ENCODE peak calls at places on chromosomes 3 and 15, in five cellular contexts. One of them, this sample, is unnamed.

GRCh38 chr3:89947357-89947954 is 840.0 kb downstream of the EPHA3 start:
- DNase-seq in myocyte: peak
- DNase-seq in activated CD4-positive, alpha-beta T cell treated with anti-CD3 and anti-CD28 coated beads, Interleukin-2, amount 50 U/mL, for 1 hour: no peak
- DNase-seq in pons: no peak
- DNase-seq in stimulated activated CD4-positive, alpha-beta T cell treated with anti-CD3 and anti-CD28 coated beads, Interleukin-2, amount 100 ng/mL, for 48 hours: no peak
- DNase-seq in this sample: no peak

GRCh38 chr3:111173328-111173900 is 101.8 kb downstream of the NECTIN3 start:
- DNase-seq in stimulated activated CD4-positive, alpha-beta T cell treated with anti-CD3 and anti-CD28 coated beads, Interleukin-2, amount 100 ng/mL, for 48 hours: no peak
- DNase-seq in pons: no peak
- DNase-seq in activated CD4-positive, alpha-beta T cell treated with anti-CD3 and anti-CD28 coated beads, Interleukin-2, amount 50 U/mL, for 1 hour: no peak
- DNase-seq in myocyte: no peak
- DNase-seq in this sample: no peak

GRCh38 chr15:34335176-34335575 is 2.4 kb downstream of the SLC12A6 start:
- DNase-seq in activated CD4-positive, alpha-beta T cell treated with anti-CD3 and anti-CD28 coated beads, Interleukin-2, amount 50 U/mL, for 1 hour: no peak
- DNase-seq in stimulated activated CD4-positive, alpha-beta T cell treated with anti-CD3 and anti-CD28 coated beads, Interleukin-2, amount 100 ng/mL, for 48 hours: no peak
- DNase-seq in myocyte: no peak
- DNase-seq in pons: peak
- DNase-seq in this sample: no peak

GRCh38 chr3:167876603-167877325 is 141.2 kb downstream of the SERPINI1 start:
- DNase-seq in pons: peak
- DNase-seq in activated CD4-positive, alpha-beta T cell treated with anti-CD3 and anti-CD28 coated beads, Interleukin-2, amount 50 U/mL, for 1 hour: no peak
- DNase-seq in myocyte: peak
- DNase-seq in stimulated activated CD4-positive, alpha-beta T cell treated with anti-CD3 and anti-CD28 coated beads, Interleukin-2, amount 100 ng/mL, for 48 hours: no peak
- DNase-seq in this sample: no peak

GRCh38 chr3:82973810-82974209 is 1212.4 kb upstream of the GBE1 start:
- DNase-seq in activated CD4-positive, alpha-beta T cell treated with anti-CD3 and anti-CD28 coated beads, Interleukin-2, amount 50 U/mL, for 1 hour: no peak
- DNase-seq in pons: no peak
- DNase-seq in myocyte: no peak
- DNase-seq in stimulated activated CD4-positive, alpha-beta T cell treated with anti-CD3 and anti-CD28 coated beads, Interleukin-2, amount 100 ng/mL, for 48 hours: no peak
- DNase-seq in this sample: no peak

GRCh38 chr15:85168642-85169173 is 187.1 kb downstream of the PDE8A start:
- DNase-seq in activated CD4-positive, alpha-beta T cell treated with anti-CD3 and anti-CD28 coated beads, Interleukin-2, amount 50 U/mL, for 1 hour: peak
- DNase-seq in stimulated activated CD4-positive, alpha-beta T cell treated with anti-CD3 and anti-CD28 coated beads, Interleukin-2, amount 100 ng/mL, for 48 hours: peak
- DNase-seq in pons: no peak
- DNase-seq in myocyte: no peak
- DNase-seq in this sample: peak

GRCh38 chr3:30638685-30639412 is 32.4 kb downstream of the TGFBR2 start:
- DNase-seq in myocyte: no peak
- DNase-seq in stimulated activated CD4-positive, alpha-beta T cell treated with anti-CD3 and anti-CD28 coated beads, Interleukin-2, amount 100 ng/mL, for 48 hours: no peak
- DNase-seq in pons: no peak
- DNase-seq in activated CD4-positive, alpha-beta T cell treated with anti-CD3 and anti-CD28 coated beads, Interleukin-2, amount 50 U/mL, for 1 hour: no peak
- DNase-seq in this sample: no peak

GRCh38 chr3:56818156-56818985 is 16.6 kb upstream of the ARHGEF3 start:
- DNase-seq in pons: no peak
- DNase-seq in stimulated activated CD4-positive, alpha-beta T cell treated with anti-CD3 and anti-CD28 coated beads, Interleukin-2, amount 100 ng/mL, for 48 hours: no peak
- DNase-seq in myocyte: no peak
- DNase-seq in activated CD4-positive, alpha-beta T cell treated with anti-CD3 and anti-CD28 coated beads, Interleukin-2, amount 50 U/mL, for 1 hour: no peak
- DNase-seq in this sample: no peak

GRCh38 chr15:75694241-75695182 is 18.1 kb downstream of the CSPG4 start:
- DNase-seq in activated CD4-positive, alpha-beta T cell treated with anti-CD3 and anti-CD28 coated beads, Interleukin-2, amount 50 U/mL, for 1 hour: no peak
- DNase-seq in myocyte: peak
- DNase-seq in stimulated activated CD4-positive, alpha-beta T cell treated with anti-CD3 and anti-CD28 coated beads, Interleukin-2, amount 100 ng/mL, for 48 hours: no peak
- DNase-seq in pons: peak
- DNase-seq in this sample: no peak

GRCh38 chr3:55267206-55267930 is 219.7 kb downstream of the WNT5A start:
- DNase-seq in activated CD4-positive, alpha-beta T cell treated with anti-CD3 and anti-CD28 coated beads, Interleukin-2, amount 50 U/mL, for 1 hour: no peak
- DNase-seq in myocyte: no peak
- DNase-seq in pons: no peak
- DNase-seq in stimulated activated CD4-positive, alpha-beta T cell treated with anti-CD3 and anti-CD28 coated beads, Interleukin-2, amount 100 ng/mL, for 48 hours: no peak
- DNase-seq in this sample: no peak

GRCh38 chr3:115657168-115657567 is 33.9 kb downstream of the GAP43 start:
- DNase-seq in stimulated activated CD4-positive, alpha-beta T cell treated with anti-CD3 and anti-CD28 coated beads, Interleukin-2, amount 100 ng/mL, for 48 hours: no peak
- DNase-seq in activated CD4-positive, alpha-beta T cell treated with anti-CD3 and anti-CD28 coated beads, Interleukin-2, amount 50 U/mL, for 1 hour: no peak
- DNase-seq in pons: no peak
- DNase-seq in myocyte: no peak
- DNase-seq in this sample: no peak

GRCh38 chr15:39079296-39079834 is 501.5 kb upstream of the THBS1 start:
- DNase-seq in myocyte: no peak
- DNase-seq in pons: no peak
- DNase-seq in activated CD4-positive, alpha-beta T cell treated with anti-CD3 and anti-CD28 coated beads, Interleukin-2, amount 50 U/mL, for 1 hour: no peak
- DNase-seq in stimulated activated CD4-positive, alpha-beta T cell treated with anti-CD3 and anti-CD28 coated beads, Interleukin-2, amount 100 ng/mL, for 48 hours: no peak
- DNase-seq in this sample: no peak

GRCh38 chr3:194869482-194870169 is 183.9 kb downstream of the FAM43A start:
- DNase-seq in myocyte: no peak
- DNase-seq in pons: no peak
- DNase-seq in activated CD4-positive, alpha-beta T cell treated with anti-CD3 and anti-CD28 coated beads, Interleukin-2, amount 50 U/mL, for 1 hour: no peak
- DNase-seq in stimulated activated CD4-positive, alpha-beta T cell treated with anti-CD3 and anti-CD28 coated beads, Interleukin-2, amount 100 ng/mL, for 48 hours: no peak
- DNase-seq in this sample: no peak

GRCh38 chr3:87855626-87856025 is 203.2 kb downstream of the CGGBP1 start:
- DNase-seq in activated CD4-positive, alpha-beta T cell treated with anti-CD3 and anti-CD28 coated beads, Interleukin-2, amount 50 U/mL, for 1 hour: no peak
- DNase-seq in pons: peak
- DNase-seq in stimulated activated CD4-positive, alpha-beta T cell treated with anti-CD3 and anti-CD28 coated beads, Interleukin-2, amount 100 ng/mL, for 48 hours: no peak
- DNase-seq in myocyte: peak
- DNase-seq in this sample: no peak

GRCh38 chr15:44780608-44781007 is 44.3 kb downstream of the TRIM69 start:
- DNase-seq in myocyte: no peak
- DNase-seq in stimulated activated CD4-positive, alpha-beta T cell treated with anti-CD3 and anti-CD28 coated beads, Interleukin-2, amount 100 ng/mL, for 48 hours: no peak
- DNase-seq in pons: no peak
- DNase-seq in activated CD4-positive, alpha-beta T cell treated with anti-CD3 and anti-CD28 coated beads, Interleukin-2, amount 50 U/mL, for 1 hour: no peak
- DNase-seq in this sample: no peak

GRCh38 chr15:81400640-81401236 is 26.7 kb upstream of the TMC3 start:
- DNase-seq in activated CD4-positive, alpha-beta T cell treated with anti-CD3 and anti-CD28 coated beads, Interleukin-2, amount 50 U/mL, for 1 hour: no peak
- DNase-seq in pons: peak
- DNase-seq in stimulated activated CD4-positive, alpha-beta T cell treated with anti-CD3 and anti-CD28 coated beads, Interleukin-2, amount 100 ng/mL, for 48 hours: no peak
- DNase-seq in myocyte: peak
- DNase-seq in this sample: peak

GRCh38 chr3:152058906-152059305 is 185.5 kb downstream of the SUCNR1 start:
- DNase-seq in stimulated activated CD4-positive, alpha-beta T cell treated with anti-CD3 and anti-CD28 coated beads, Interleukin-2, amount 100 ng/mL, for 48 hours: no peak
- DNase-seq in activated CD4-positive, alpha-beta T cell treated with anti-CD3 and anti-CD28 coated beads, Interleukin-2, amount 50 U/mL, for 1 hour: no peak
- DNase-seq in myocyte: no peak
- DNase-seq in pons: no peak
- DNase-seq in this sample: no peak

GRCh38 chr15:57949374-57949938 is 116.1 kb downstream of the ALDH1A2 start:
- DNase-seq in stimulated activated CD4-positive, alpha-beta T cell treated with anti-CD3 and anti-CD28 coated beads, Interleukin-2, amount 100 ng/mL, for 48 hours: no peak
- DNase-seq in pons: no peak
- DNase-seq in activated CD4-positive, alpha-beta T cell treated with anti-CD3 and anti-CD28 coated beads, Interleukin-2, amount 50 U/mL, for 1 hour: no peak
- DNase-seq in myocyte: no peak
- DNase-seq in this sample: no peak

GRCh38 chr15:80694624-80695098 is 449 bp upstream of the ABHD17C start:
- DNase-seq in stimulated activated CD4-positive, alpha-beta T cell treated with anti-CD3 and anti-CD28 coated beads, Interleukin-2, amount 100 ng/mL, for 48 hours: no peak
- DNase-seq in myocyte: peak
- DNase-seq in activated CD4-positive, alpha-beta T cell treated with anti-CD3 and anti-CD28 coated beads, Interleukin-2, amount 50 U/mL, for 1 hour: no peak
- DNase-seq in pons: peak
- DNase-seq in this sample: peak

GRCh38 chr15:56365075-56365711 is at the start of gene TEX9:
- DNase-seq in myocyte: peak
- DNase-seq in activated CD4-positive, alpha-beta T cell treated with anti-CD3 and anti-CD28 coated beads, Interleukin-2, amount 50 U/mL, for 1 hour: peak
- DNase-seq in pons: peak
- DNase-seq in stimulated activated CD4-positive, alpha-beta T cell treated with anti-CD3 and anti-CD28 coated beads, Interleukin-2, amount 100 ng/mL, for 48 hours: peak
- DNase-seq in this sample: peak

GRCh38 chr3:170024581-170024980 is 13.2 kb upstream of the GPR160 start:
- DNase-seq in myocyte: no peak
- DNase-seq in activated CD4-positive, alpha-beta T cell treated with anti-CD3 and anti-CD28 coated beads, Interleukin-2, amount 50 U/mL, for 1 hour: no peak
- DNase-seq in stimulated activated CD4-positive, alpha-beta T cell treated with anti-CD3 and anti-CD28 coated beads, Interleukin-2, amount 100 ng/mL, for 48 hours: no peak
- DNase-seq in pons: no peak
- DNase-seq in this sample: no peak

GRCh38 chr15:36960179-36960946 is 140.0 kb downstream of the MEIS2 start:
- DNase-seq in activated CD4-positive, alpha-beta T cell treated with anti-CD3 and anti-CD28 coated beads, Interleukin-2, amount 50 U/mL, for 1 hour: no peak
- DNase-seq in pons: no peak
- DNase-seq in myocyte: no peak
- DNase-seq in stimulated activated CD4-positive, alpha-beta T cell treated with anti-CD3 and anti-CD28 coated beads, Interleukin-2, amount 100 ng/mL, for 48 hours: no peak
- DNase-seq in this sample: no peak

GRCh38 chr15:90838066-90838465 is 30.3 kb upstream of the FURIN start:
- DNase-seq in pons: no peak
- DNase-seq in stimulated activated CD4-positive, alpha-beta T cell treated with anti-CD3 and anti-CD28 coated beads, Interleukin-2, amount 100 ng/mL, for 48 hours: peak
- DNase-seq in myocyte: no peak
- DNase-seq in activated CD4-positive, alpha-beta T cell treated with anti-CD3 and anti-CD28 coated beads, Interleukin-2, amount 50 U/mL, for 1 hour: peak
- DNase-seq in this sample: no peak

GRCh38 chr15:62619526-62619925 is 423.0 kb upstream of the TPM1 start:
- DNase-seq in pons: peak
- DNase-seq in stimulated activated CD4-positive, alpha-beta T cell treated with anti-CD3 and anti-CD28 coated beads, Interleukin-2, amount 100 ng/mL, for 48 hours: no peak
- DNase-seq in myocyte: no peak
- DNase-seq in activated CD4-positive, alpha-beta T cell treated with anti-CD3 and anti-CD28 coated beads, Interleukin-2, amount 50 U/mL, for 1 hour: no peak
- DNase-seq in this sample: no peak

GRCh38 chr3:128619146-128619890 is 31.3 kb downstream of the RPN1 start:
- DNase-seq in stimulated activated CD4-positive, alpha-beta T cell treated with anti-CD3 and anti-CD28 coated beads, Interleukin-2, amount 100 ng/mL, for 48 hours: no peak
- DNase-seq in activated CD4-positive, alpha-beta T cell treated with anti-CD3 and anti-CD28 coated beads, Interleukin-2, amount 50 U/mL, for 1 hour: no peak
- DNase-seq in myocyte: no peak
- DNase-seq in pons: no peak
- DNase-seq in this sample: no peak

GRCh38 chr15:55709458-55709857 is 33.5 kb downstream of the PRTG start:
- DNase-seq in activated CD4-positive, alpha-beta T cell treated with anti-CD3 and anti-CD28 coated beads, Interleukin-2, amount 50 U/mL, for 1 hour: no peak
- DNase-seq in pons: no peak
- DNase-seq in myocyte: no peak
- DNase-seq in stimulated activated CD4-positive, alpha-beta T cell treated with anti-CD3 and anti-CD28 coated beads, Interleukin-2, amount 100 ng/mL, for 48 hours: no peak
- DNase-seq in this sample: no peak

GRCh38 chr15:47507221-47507985 is 209.9 kb upstream of the SEMA6D start:
- DNase-seq in stimulated activated CD4-positive, alpha-beta T cell treated with anti-CD3 and anti-CD28 coated beads, Interleukin-2, amount 100 ng/mL, for 48 hours: no peak
- DNase-seq in activated CD4-positive, alpha-beta T cell treated with anti-CD3 and anti-CD28 coated beads, Interleukin-2, amount 50 U/mL, for 1 hour: no peak
- DNase-seq in myocyte: no peak
- DNase-seq in pons: no peak
- DNase-seq in this sample: no peak

GRCh38 chr3:160486459-160486869 is 36.9 kb upstream of the TRIM59 start:
- DNase-seq in activated CD4-positive, alpha-beta T cell treated with anti-CD3 and anti-CD28 coated beads, Interleukin-2, amount 50 U/mL, for 1 hour: no peak
- DNase-seq in stimulated activated CD4-positive, alpha-beta T cell treated with anti-CD3 and anti-CD28 coated beads, Interleukin-2, amount 100 ng/mL, for 48 hours: peak
- DNase-seq in pons: peak
- DNase-seq in myocyte: peak
- DNase-seq in this sample: no peak

GRCh38 chr3:103991461-103992115 is 1375.1 kb upstream of the ALCAM start:
- DNase-seq in activated CD4-positive, alpha-beta T cell treated with anti-CD3 and anti-CD28 coated beads, Interleukin-2, amount 50 U/mL, for 1 hour: no peak
- DNase-seq in stimulated activated CD4-positive, alpha-beta T cell treated with anti-CD3 and anti-CD28 coated beads, Interleukin-2, amount 100 ng/mL, for 48 hours: no peak
- DNase-seq in pons: no peak
- DNase-seq in myocyte: no peak
- DNase-seq in this sample: no peak

GRCh38 chr15:50546566-50546965 is at the start of gene USP50:
- DNase-seq in stimulated activated CD4-positive, alpha-beta T cell treated with anti-CD3 and anti-CD28 coated beads, Interleukin-2, amount 100 ng/mL, for 48 hours: no peak
- DNase-seq in myocyte: no peak
- DNase-seq in pons: no peak
- DNase-seq in activated CD4-positive, alpha-beta T cell treated with anti-CD3 and anti-CD28 coated beads, Interleukin-2, amount 50 U/mL, for 1 hour: no peak
- DNase-seq in this sample: no peak

GRCh38 chr15:85583404-85584390 is 203.3 kb downstream of the AKAP13 start:
- DNase-seq in stimulated activated CD4-positive, alpha-beta T cell treated with anti-CD3 and anti-CD28 coated beads, Interleukin-2, amount 100 ng/mL, for 48 hours: no peak
- DNase-seq in pons: no peak
- DNase-seq in activated CD4-positive, alpha-beta T cell treated with anti-CD3 and anti-CD28 coated beads, Interleukin-2, amount 50 U/mL, for 1 hour: peak
- DNase-seq in myocyte: peak
- DNase-seq in this sample: no peak

GRCh38 chr15:31235298-31236183 is 91.1 kb upstream of the KLF13 start:
- DNase-seq in stimulated activated CD4-positive, alpha-beta T cell treated with anti-CD3 and anti-CD28 coated beads, Interleukin-2, amount 100 ng/mL, for 48 hours: no peak
- DNase-seq in pons: no peak
- DNase-seq in activated CD4-positive, alpha-beta T cell treated with anti-CD3 and anti-CD28 coated beads, Interleukin-2, amount 50 U/mL, for 1 hour: no peak
- DNase-seq in myocyte: peak
- DNase-seq in this sample: no peak

GRCh38 chr3:105960381-105960780 is 91.6 kb upstream of the CBLB start:
- DNase-seq in pons: no peak
- DNase-seq in activated CD4-positive, alpha-beta T cell treated with anti-CD3 and anti-CD28 coated beads, Interleukin-2, amount 50 U/mL, for 1 hour: no peak
- DNase-seq in myocyte: no peak
- DNase-seq in stimulated activated CD4-positive, alpha-beta T cell treated with anti-CD3 and anti-CD28 coated beads, Interleukin-2, amount 100 ng/mL, for 48 hours: no peak
- DNase-seq in this sample: no peak

GRCh38 chr15:85875756-85876155 is 81.0 kb upstream of the KLHL25 start:
- DNase-seq in pons: no peak
- DNase-seq in stimulated activated CD4-positive, alpha-beta T cell treated with anti-CD3 and anti-CD28 coated beads, Interleukin-2, amount 100 ng/mL, for 48 hours: no peak
- DNase-seq in myocyte: no peak
- DNase-seq in activated CD4-positive, alpha-beta T cell treated with anti-CD3 and anti-CD28 coated beads, Interleukin-2, amount 50 U/mL, for 1 hour: no peak
- DNase-seq in this sample: no peak

GRCh38 chr15:88401269-88401971 is 65.8 kb downstream of the MRPL46 start:
- DNase-seq in pons: no peak
- DNase-seq in myocyte: no peak
- DNase-seq in activated CD4-positive, alpha-beta T cell treated with anti-CD3 and anti-CD28 coated beads, Interleukin-2, amount 50 U/mL, for 1 hour: no peak
- DNase-seq in stimulated activated CD4-positive, alpha-beta T cell treated with anti-CD3 and anti-CD28 coated beads, Interleukin-2, amount 100 ng/mL, for 48 hours: no peak
- DNase-seq in this sample: no peak

GRCh38 chr3:79954756-79955155 is 187.0 kb upstream of the ROBO1 start:
- DNase-seq in activated CD4-positive, alpha-beta T cell treated with anti-CD3 and anti-CD28 coated beads, Interleukin-2, amount 50 U/mL, for 1 hour: no peak
- DNase-seq in myocyte: no peak
- DNase-seq in stimulated activated CD4-positive, alpha-beta T cell treated with anti-CD3 and anti-CD28 coated beads, Interleukin-2, amount 100 ng/mL, for 48 hours: no peak
- DNase-seq in pons: no peak
- DNase-seq in this sample: no peak

GRCh38 chr15:57462391-57462790 is 86.1 kb downstream of the CGNL1 start:
- DNase-seq in pons: peak
- DNase-seq in activated CD4-positive, alpha-beta T cell treated with anti-CD3 and anti-CD28 coated beads, Interleukin-2, amount 50 U/mL, for 1 hour: no peak
- DNase-seq in myocyte: no peak
- DNase-seq in stimulated activated CD4-positive, alpha-beta T cell treated with anti-CD3 and anti-CD28 coated beads, Interleukin-2, amount 100 ng/mL, for 48 hours: no peak
- DNase-seq in this sample: no peak

GRCh38 chr3:33989229-33989628 is 190.8 kb downstream of the PDCD6IP start:
- DNase-seq in myocyte: no peak
- DNase-seq in stimulated activated CD4-positive, alpha-beta T cell treated with anti-CD3 and anti-CD28 coated beads, Interleukin-2, amount 100 ng/mL, for 48 hours: no peak
- DNase-seq in pons: no peak
- DNase-seq in activated CD4-positive, alpha-beta T cell treated with anti-CD3 and anti-CD28 coated beads, Interleukin-2, amount 50 U/mL, for 1 hour: no peak
- DNase-seq in this sample: no peak